ENCODE peak calls at places on chromosome 1, in five cellular contexts. E is ecto neural progenitor cell, V is SIG-M5, Y is colonic mucosa, M is iris pigment epithelial cell. D is an unnamed sample.

GRCh38 chr1:31977361-31978131 is 36.1 kb upstream of the KHDRBS1 start:
- DNase-seq in E (peak), V (no peak), Y (no peak), M (peak), D (no peak)

GRCh38 chr1:202291001-202291400 is 50.7 kb downstream of the UBE2T start:
- DNase-seq in E (no peak), V (no peak), Y (no peak), M (no peak), D (no peak)

GRCh38 chr1:193579323-193579722 is 392.9 kb upstream of the B3GALT2 start:
- DNase-seq in E (no peak), V (no peak), Y (no peak), M (no peak), D (no peak)

GRCh38 chr1:234463749-234464148 is 15.2 kb downstream of the TARBP1 start:
- DNase-seq in E (no peak), V (no peak), Y (no peak), M (no peak), D (no peak)

GRCh38 chr1:218811497-218811896 is 362.2 kb upstream of the LYPLAL1 start:
- DNase-seq in E (no peak), V (no peak), Y (no peak), M (no peak), D (no peak)

GRCh38 chr1:240350910-240351331 is 259.2 kb downstream of the FMN2 start:
- DNase-seq in E (no peak), V (no peak), Y (no peak), M (peak), D (no peak)

GRCh38 chr1:77540501-77541161 is 141.8 kb downstream of the ZZZ3 start:
- DNase-seq in E (no peak), V (no peak), Y (no peak), M (peak), D (no peak)

GRCh38 chr1:179599623-179600249 is 8.1 kb downstream of the TDRD5 start:
- DNase-seq in E (no peak), V (peak), Y (peak), M (peak), D (no peak)

D was measured in activated effector memory CD4-positive, alpha-beta T cell treated with Interleukin-2 at 50 U/mL for 16 hours.